ENCODE peak calls at places on chromosomes 13 and 19, in six cellular contexts. U, X, W, N, L and I are unnamed samples.

GRCh38 chr13:82698941-82699340 is 1183.3 kb downstream of the SLITRK1 start:
- DNase-seq in U (no peak), X (no peak), W (no peak), N (no peak), L (no peak), I (no peak)

GRCh38 chr19:5547881-5548280 is 19.9 kb downstream of the TINCR start:
- DNase-seq in U (no peak), X (no peak), W (peak), N (peak), L (no peak), I (peak)

GRCh38 chr13:102312841-102313240 is 89.0 kb downstream of the FGF14 start:
- DNase-seq in U (no peak), X (no peak), W (no peak), N (no peak), L (no peak), I (no peak)

GRCh38 chr13:31151837-31152236 is 9.9 kb downstream of the HSPH1 start:
- DNase-seq in U (no peak), X (no peak), W (no peak), N (no peak), L (no peak), I (no peak)

GRCh38 chr13:90485441-90485840 is 862.0 kb upstream of the MIR17HG start:
- DNase-seq in U (no peak), X (no peak), W (no peak), N (peak), L (no peak), I (peak)

GRCh38 chr19:48925240-48925843 is 8.2 kb upstream of the DHDH start:
- DNase-seq in U (no peak), X (no peak), W (no peak), N (peak), L (no peak), I (peak)

GRCh38 chr13:21987793-21988192 is 316.9 kb downstream of the FGF9 start:
- DNase-seq in U (no peak), X (no peak), W (no peak), N (no peak), L (no peak), I (no peak)

GRCh38 chr13:36261011-36261410 is 36.6 kb downstream of the CCDC169 start:
- DNase-seq in U (no peak), X (no peak), W (no peak), N (no peak), L (no peak), I (peak)

GRCh38 chr13:46160474-46161066 is 21.4 kb downstream of the LCP1 start:
- DNase-seq in U (no peak), X (peak), W (peak), N (peak), L (no peak), I (peak)

GRCh38 chr13:60584976-60585375 is 188.0 kb downstream of the TDRD3 start:
- DNase-seq in U (no peak), X (no peak), W (no peak), N (peak), L (no peak), I (peak)

GRCh38 chr19:47582320-47582909 is 9.5 kb upstream of the ZNF541 start:
- DNase-seq in U (no peak), X (no peak), W (no peak), N (peak), L (no peak), I (peak)

GRCh38 chr19:7450243-7451223 is 38.3 kb downstream of the PEX11G start:
- DNase-seq in U (no peak), X (no peak), W (no peak), N (peak), L (no peak), I (peak)

GRCh38 chr13:113786262-113786841 is 27.3 kb downstream of the TMEM255B start:
- DNase-seq in U (no peak), X (no peak), W (no peak), N (peak), L (no peak), I (peak)

GRCh38 chr19:1063030-1063908 is 3.7 kb upstream of the ARHGAP45 start:
- DNase-seq in U (peak), X (no peak), W (no peak), N (no peak), L (no peak), I (peak)

GRCh38 chr19:33724021-33724722 is 72.5 kb upstream of the KCTD15 start:
- DNase-seq in U (no peak), X (no peak), W (no peak), N (no peak), L (no peak), I (no peak)

GRCh38 chr13:111323950-111324651 is 3.7 kb downstream of the TEX29 start:
- DNase-seq in U (no peak), X (no peak), W (no peak), N (no peak), L (no peak), I (no peak)

GRCh38 chr13:112657850-112658445 is 31.9 kb upstream of the ATP11A start:
- DNase-seq in U (no peak), X (no peak), W (no peak), N (peak), L (no peak), I (peak)

GRCh38 chr13:73776137-73776785 is 357.9 kb downstream of the KLF12 start:
- DNase-seq in U (no peak), X (no peak), W (no peak), N (no peak), L (no peak), I (peak)

GRCh38 chr19:46371371-46371901 is 24.5 kb downstream of the PPP5C start:
- DNase-seq in U (no peak), X (no peak), W (no peak), N (peak), L (no peak), I (no peak)

GRCh38 chr13:25067054-25067453 is 28.9 kb upstream of the PABPC3 start:
- DNase-seq in U (no peak), X (no peak), W (no peak), N (no peak), L (no peak), I (no peak)

GRCh38 chr13:20497376-20497775 is 28.3 kb downstream of the CRYL1 start:
- DNase-seq in U (no peak), X (no peak), W (no peak), N (no peak), L (no peak), I (no peak)

GRCh38 chr13:21061077-21061945 is at the start of gene LATS2:
- DNase-seq in U (peak), X (peak), W (peak), N (peak), L (peak), I (peak)

GRCh38 chr19:18194554-18195238 is 1.7 kb downstream of the MPV17L2 start:
- DNase-seq in U (peak), X (no peak), W (peak), N (peak), L (peak), I (peak)

GRCh38 chr19:1145635-1146417 is 28.2 kb downstream of the SBNO2 start:
- DNase-seq in U (no peak), X (no peak), W (no peak), N (no peak), L (no peak), I (no peak)

GRCh38 chr13:23578411-23579071 is 8.3 kb downstream of the TNFRSF19 start:
- DNase-seq in U (peak), X (peak), W (peak), N (peak), L (peak), I (peak)

GRCh38 chr19:33962161-33962560 is 165.5 kb downstream of the KCTD15 start:
- DNase-seq in U (no peak), X (no peak), W (no peak), N (no peak), L (no peak), I (no peak)

GRCh38 chr19:47376589-47377144 is 27.6 kb downstream of the DHX34 start:
- DNase-seq in U (no peak), X (no peak), W (no peak), N (no peak), L (no peak), I (no peak)

GRCh38 chr13:100658363-100658762 is 16.2 kb downstream of the TMTC4 start:
- DNase-seq in U (no peak), X (no peak), W (no peak), N (no peak), L (no peak), I (no peak)

GRCh38 chr13:81493144-81493543 is 1152.2 kb upstream of the SPRY2 start:
- DNase-seq in U (no peak), X (no peak), W (no peak), N (peak), L (no peak), I (no peak)

GRCh38 chr13:81488021-81488420 is 1147.1 kb upstream of the SPRY2 start:
- DNase-seq in U (no peak), X (no peak), W (no peak), N (peak), L (no peak), I (no peak)

DNA sequence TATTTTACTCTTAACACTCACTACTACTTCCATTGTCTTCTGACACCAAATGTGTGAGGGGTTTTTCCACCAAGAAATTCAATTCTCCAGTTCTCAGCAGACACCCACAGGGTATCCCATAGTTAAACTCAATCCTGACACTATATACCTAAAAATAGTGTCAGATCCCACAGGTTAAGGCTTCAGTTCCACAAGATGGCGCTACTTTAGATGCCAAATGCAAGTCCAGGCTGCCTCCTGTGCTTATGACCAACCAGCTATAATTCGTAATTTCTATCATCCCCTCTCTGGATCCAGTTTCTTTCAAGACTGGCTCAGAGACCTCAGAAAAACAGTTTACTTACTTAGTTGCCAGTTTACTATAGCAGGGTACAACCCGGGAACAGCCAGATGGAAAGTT is 1146.2 kb upstream of the SPRY2 start:
- DNase-seq in U (no peak), X (no peak), W (peak), N (peak), L (no peak), I (peak)
- TF ChIP-seq CTCF in U (no peak), X (no peak), W (no peak), N (peak), L (no peak), I (no peak)

GRCh38 chr19:43429395-43429794 is 14.7 kb downstream of the TEX101 start:
- DNase-seq in U (no peak), X (no peak), W (no peak), N (no peak), L (no peak), I (no peak)
- H3K4me3 ChIP-seq in U (no peak), X (no peak), W (no peak), N (no peak), L (no peak), I (no peak)

GRCh38 chr13:28792992-28793391 is 27.1 kb upstream of the MTUS2 start:
- DNase-seq in U (no peak), X (no peak), W (no peak), N (peak), L (no peak), I (peak)

GRCh38 chr13:28794370-28794769 is 25.8 kb upstream of the MTUS2 start:
- DNase-seq in U (no peak), X (no peak), W (no peak), N (no peak), L (no peak), I (no peak)

GRCh38 chr13:28796938-28797257 is 23.2 kb upstream of the MTUS2 start:
- DNase-seq in U (no peak), X (no peak), W (no peak), N (no peak), L (no peak), I (no peak)
- TF ChIP-seq CTCF in U (no peak), X (no peak), W (no peak), N (no peak), L (no peak), I (no peak)

GRCh38 chr13:57345526-57345925 is 178.5 kb downstream of the PRR20E start:
- DNase-seq in U (no peak), X (no peak), W (no peak), N (no peak), L (no peak), I (no peak)
- H3K4me3 ChIP-seq in U (no peak), X (no peak), W (no peak), N (no peak), L (no peak), I (no peak)

DNA sequence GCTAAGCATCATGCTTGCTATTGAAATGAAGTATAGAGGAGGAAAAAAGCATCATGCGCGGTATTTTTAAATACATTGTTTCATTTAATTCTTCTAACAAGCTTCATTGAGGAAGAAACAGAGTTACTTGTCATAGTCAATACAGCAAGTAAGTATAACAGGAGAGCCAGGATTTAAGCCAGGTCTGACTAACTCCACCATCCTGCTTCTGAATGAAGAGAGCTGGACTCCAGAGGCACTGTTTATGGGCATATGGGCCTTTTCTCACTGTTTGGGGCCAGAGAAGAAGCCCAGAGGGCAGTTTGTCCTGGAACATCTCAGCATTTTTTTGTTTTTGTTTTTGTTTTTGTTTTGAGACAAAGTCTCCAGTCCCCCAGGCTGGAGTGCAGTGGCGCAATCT is 7.9 kb downstream of the SAMD4B start:
- DNase-seq in U (no peak), X (no peak), W (no peak), N (no peak), L (no peak), I (no peak)
- TF ChIP-seq CTCF in U (no peak), X (no peak), W (no peak), N (no peak), L (no peak), I (no peak)

GRCh38 chr13:50149932-50150331 is 134.7 kb downstream of the KCNRG start:
- DNase-seq in U (no peak), X (peak), W (peak), N (peak), L (no peak), I (no peak)

GRCh38 chr13:50153401-50153800 is 138.2 kb downstream of the KCNRG start:
- DNase-seq in U (no peak), X (no peak), W (no peak), N (no peak), L (no peak), I (no peak)

GRCh38 chr13:50152655-50153309 is 137.5 kb downstream of the KCNRG start:
- DNase-seq in U (no peak), X (no peak), W (no peak), N (no peak), L (no peak), I (no peak)

GRCh38 chr13:50153888-50154287 is 138.6 kb downstream of the KCNRG start:
- DNase-seq in U (no peak), X (no peak), W (no peak), N (no peak), L (no peak), I (no peak)

GRCh38 chr13:50152224-50152623 is 137.0 kb downstream of the KCNRG start:
- DNase-seq in U (no peak), X (no peak), W (no peak), N (peak), L (no peak), I (no peak)
- H3K4me3 ChIP-seq in U (no peak), X (no peak), W (no peak), N (no peak), L (no peak), I (peak)

GRCh38 chr19:2740314-2740656 is 468 bp upstream of the SLC39A3 start:
- DNase-seq in U (no peak), X (no peak), W (no peak), N (no peak), L (no peak), I (no peak)

GRCh38 chr19:2744113-2744512 is 4.3 kb upstream of the SLC39A3 start:
- DNase-seq in U (no peak), X (no peak), W (no peak), N (no peak), L (no peak), I (no peak)

GRCh38 chr19:2743099-2743498 is 3.3 kb upstream of the SLC39A3 start:
- DNase-seq in U (no peak), X (no peak), W (no peak), N (no peak), L (no peak), I (no peak)

GRCh38 chr19:2736550-2737190 is 3.1 kb downstream of the SLC39A3 start:
- DNase-seq in U (no peak), X (no peak), W (no peak), N (no peak), L (no peak), I (no peak)

GRCh38 chr19:2739602-2740313 is at the start of gene SLC39A3:
- DNase-seq in U (peak), X (peak), W (peak), N (peak), L (peak), I (peak)
- TF ChIP-seq CTCF in U (no peak), X (peak), W (peak), N (peak), L (peak), I (no peak)

GRCh38 chr13:70104481-70104880 is 3.1 kb upstream of the ATXN8OS start:
- DNase-seq in U (no peak), X (no peak), W (no peak), N (no peak), L (no peak), I (no peak)

GRCh38 chr13:70107125-70107497 is 515 bp upstream of the ATXN8OS start:
- DNase-seq in U (no peak), X (no peak), W (no peak), N (no peak), L (no peak), I (no peak)

GRCh38 chr13:70108276-70108845 is at the start of gene KLHL1:
- DNase-seq in U (no peak), X (no peak), W (no peak), N (no peak), L (no peak), I (no peak)

DNA sequence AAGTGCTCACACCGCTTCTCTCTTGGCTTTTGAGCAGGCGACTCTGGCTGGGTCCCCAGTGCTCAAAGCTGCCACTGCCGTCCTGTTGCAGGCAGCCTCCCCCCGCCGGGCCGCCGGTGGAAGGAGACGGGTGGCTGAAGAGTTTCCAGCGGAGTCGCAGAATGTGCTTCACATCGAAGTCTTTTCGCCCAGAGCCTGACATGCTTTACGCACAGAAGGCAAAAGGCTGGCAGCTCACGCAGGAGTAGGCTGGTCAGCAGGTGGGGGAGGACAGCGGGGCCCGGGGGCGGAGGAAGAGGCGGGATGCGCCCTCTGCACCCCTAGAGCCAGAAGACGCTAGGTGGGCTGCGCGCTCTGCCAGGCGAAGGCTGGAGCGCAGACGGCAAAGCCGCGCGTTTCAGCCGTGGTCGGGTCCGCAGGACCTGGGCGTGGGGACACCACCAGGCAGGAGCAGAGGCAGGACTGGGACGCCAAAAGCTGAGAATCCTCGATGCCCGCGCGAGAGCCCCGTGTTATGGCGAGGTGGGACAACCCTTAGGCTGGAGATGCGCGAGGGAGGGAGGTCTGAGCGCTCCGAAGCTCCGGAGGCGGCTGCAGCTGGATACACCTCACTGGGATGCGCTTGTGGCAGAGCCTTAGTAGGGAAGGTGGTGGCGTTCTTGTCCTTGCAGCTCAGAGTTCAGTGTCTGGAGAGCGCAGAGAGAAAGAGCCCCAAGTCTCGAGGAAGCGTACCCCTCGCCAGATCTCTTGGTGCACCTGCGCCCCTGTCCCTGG is at the start of gene ATXN8OS:
- DNase-seq in U (peak), X (no peak), W (peak), N (no peak), L (no peak), I (no peak)
- H3K4me3 ChIP-seq in U (no peak), X (no peak), W (peak), N (no peak), L (no peak), I (no peak)

DNA sequence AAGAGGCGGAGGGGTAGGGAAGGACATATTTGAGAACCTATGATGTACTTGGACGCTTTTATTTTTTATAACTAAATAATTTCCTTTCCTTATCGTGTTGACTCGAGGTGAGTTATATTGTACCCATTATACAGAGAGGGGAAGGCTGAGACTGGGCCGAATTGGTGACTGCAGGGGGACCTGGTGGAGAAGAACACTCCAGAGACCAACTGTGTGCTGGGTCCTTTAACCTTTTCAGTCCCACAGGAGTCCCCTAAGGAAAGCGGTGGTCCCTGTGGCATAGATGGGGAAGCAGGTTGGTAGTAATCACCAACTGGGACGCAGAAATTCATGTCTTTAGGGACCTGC is 633 bp downstream of the MYH14 start:
- DNase-seq in U (no peak), X (no peak), W (no peak), N (no peak), L (no peak), I (no peak)
- TF ChIP-seq CTCF in U (no peak), X (no peak), W (no peak), N (no peak), L (no peak), I (no peak)

GRCh38 chr19:16825312-16826168 is 3.7 kb upstream of the SIN3B start:
- DNase-seq in U (no peak), X (peak), W (no peak), N (peak), L (peak), I (peak)

GRCh38 chr19:16821081-16821480 is 8.1 kb upstream of the SIN3B start:
- DNase-seq in U (no peak), X (no peak), W (no peak), N (no peak), L (no peak), I (no peak)

GRCh38 chr19:16822648-16823047 is 6.5 kb upstream of the SIN3B start:
- DNase-seq in U (no peak), X (no peak), W (no peak), N (no peak), L (no peak), I (no peak)

GRCh38 chr19:16828990-16829821 is at the start of gene SIN3B:
- DNase-seq in U (peak), X (peak), W (peak), N (peak), L (peak), I (peak)

GRCh38 chr19:16824658-16825311 is 4.4 kb upstream of the SIN3B start:
- DNase-seq in U (no peak), X (no peak), W (no peak), N (peak), L (no peak), I (peak)
- H3K4me3 ChIP-seq in U (peak), X (peak), W (no peak), N (peak), L (peak), I (peak)